ENCODE peak calls at places on chromosomes 3 and 15, in four cellular contexts. B is IMR-90, M is GM12878, O is K562. D is an unnamed sample.

GRCh38 chr3:129197341-129197740 is 13.6 kb upstream of the CNBP start:
- DNase-seq in B (no peak), M (no peak), O (no peak), D (no peak)

GRCh38 chr3:151971814-151972579 is 98.6 kb downstream of the SUCNR1 start:
- DNase-seq in B (peak), M (no peak), O (no peak), D (no peak)

GRCh38 chr3:133491481-133492059 is 81.9 kb upstream of the CDV3 start:
- DNase-seq in B (no peak), M (no peak), O (no peak), D (no peak)

GRCh38 chr3:10575601-10576160 is 70.3 kb upstream of the ATP2B2 start:
- DNase-seq in B (no peak), M (no peak), O (no peak), D (no peak)

GRCh38 chr3:46763178-46763577 is 45.5 kb upstream of the PRSS50 start:
- DNase-seq in B (no peak), M (no peak), O (no peak), D (no peak)

GRCh38 chr15:92394327-92395175 is 870 bp downstream of the ST8SIA2 start:
- DNase-seq in B (no peak), M (no peak), O (no peak), D (no peak)

GRCh38 chr3:170536712-170537111 is 49.2 kb downstream of the SLC7A14 start:
- DNase-seq in B (no peak), M (no peak), O (no peak), D (no peak)

GRCh38 chr3:13073042-13073906 is at the start of gene IQSEC1:
- DNase-seq in B (peak), M (no peak), O (peak), D (peak)

GRCh38 chr3:123296261-123296660 is 94.5 kb downstream of the SEC22A start:
- DNase-seq in B (no peak), M (no peak), O (no peak), D (no peak)

GRCh38 chr15:81002004-81002253 is 1.2 kb downstream of the TLNRD1 start:
- DNase-seq in B (no peak), M (no peak), O (no peak), D (peak)

GRCh38 chr15:44102675-44103254 is 92.3 kb downstream of the FRMD5 start:
- DNase-seq in B (peak), M (no peak), O (no peak), D (no peak)
- TF ChIP-seq CHD1 in B (no peak), M (no peak), O (no peak), D (no peak)

DNA sequence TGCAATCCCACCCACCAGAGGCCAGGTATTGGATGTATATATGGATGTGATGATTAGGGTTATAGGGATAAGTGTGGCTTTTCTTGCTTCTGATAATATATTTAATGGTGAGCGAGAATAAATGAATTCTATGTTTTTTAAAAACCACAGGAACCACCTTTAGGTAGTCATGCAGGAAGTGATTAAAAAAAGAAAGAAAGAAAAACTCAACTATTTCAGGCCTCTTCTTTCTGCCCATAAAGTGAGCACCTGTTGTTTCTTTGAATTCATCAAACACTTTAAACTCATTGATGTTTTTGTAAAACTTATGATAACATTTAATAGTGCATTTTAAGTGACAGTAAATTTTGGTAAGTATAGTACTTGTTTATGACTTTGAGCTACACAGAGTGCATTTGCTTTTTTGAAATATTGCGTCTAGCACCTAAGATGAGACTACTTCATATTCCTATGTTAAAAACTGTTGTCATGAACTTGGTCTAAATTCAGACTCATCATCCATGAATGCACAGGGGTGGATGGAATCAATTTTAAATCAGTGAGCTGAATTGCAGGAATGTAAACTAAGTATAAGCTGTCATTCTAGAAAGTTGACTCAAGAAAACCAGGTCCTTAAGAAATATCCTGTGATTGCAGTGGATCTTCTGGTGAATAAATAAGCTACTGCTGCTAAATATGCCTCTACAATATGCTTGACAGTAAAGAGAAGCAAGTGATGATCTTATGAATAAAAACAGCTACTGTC is 764.4 kb upstream of the NECTIN3 start:
- DNase-seq in B (peak), M (no peak), O (no peak), D (no peak)
- TF ChIP-seq CHD1 in B (no peak), M (no peak), O (no peak), D (no peak)

DNA sequence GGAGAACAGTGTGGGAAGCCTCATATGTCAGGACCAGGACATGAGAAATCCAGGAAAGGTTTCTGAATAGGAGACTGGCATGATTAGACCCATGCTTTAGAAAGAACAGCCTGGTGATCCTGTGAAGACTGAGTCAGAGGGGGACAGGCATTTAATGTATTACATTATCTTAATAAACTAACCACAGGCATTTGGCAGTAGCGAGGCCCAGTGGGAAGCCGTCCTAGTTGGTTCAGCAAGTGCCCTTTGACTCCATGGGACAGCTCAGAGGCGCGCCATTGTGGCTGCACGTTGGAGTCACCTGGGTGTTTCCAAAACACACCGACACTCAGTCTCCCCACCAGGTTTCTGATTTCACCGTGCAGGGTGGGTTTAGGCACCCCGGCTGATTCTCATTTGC is 90.5 kb upstream of the DGKG start:
- DNase-seq in B (peak), M (no peak), O (no peak), D (peak)
- TF ChIP-seq CHD1 in B (no peak), M (no peak), O (no peak), D (no peak)

DNA sequence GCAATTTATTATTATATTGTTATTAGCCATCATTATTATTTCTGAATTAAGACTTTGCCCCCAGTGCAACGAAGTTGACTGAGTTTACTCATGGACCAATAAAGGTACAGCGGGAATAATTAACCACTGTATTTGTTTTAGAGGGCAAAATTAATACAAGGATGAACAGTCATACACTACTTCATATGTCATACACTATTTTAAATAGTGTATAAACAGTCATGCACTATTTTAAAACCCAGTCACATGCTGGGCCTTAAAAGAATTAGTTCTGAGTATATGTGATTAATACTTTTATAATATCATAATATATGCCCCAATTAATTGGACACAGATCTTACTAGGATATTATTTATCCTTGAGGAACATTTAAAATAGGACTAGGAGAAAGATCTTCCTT is 125.3 kb upstream of the NANOGP8 start:
- DNase-seq in B (no peak), M (no peak), O (no peak), D (no peak)
- TF ChIP-seq CHD1 in B (no peak), M (no peak), O (no peak), D (no peak)

DNA sequence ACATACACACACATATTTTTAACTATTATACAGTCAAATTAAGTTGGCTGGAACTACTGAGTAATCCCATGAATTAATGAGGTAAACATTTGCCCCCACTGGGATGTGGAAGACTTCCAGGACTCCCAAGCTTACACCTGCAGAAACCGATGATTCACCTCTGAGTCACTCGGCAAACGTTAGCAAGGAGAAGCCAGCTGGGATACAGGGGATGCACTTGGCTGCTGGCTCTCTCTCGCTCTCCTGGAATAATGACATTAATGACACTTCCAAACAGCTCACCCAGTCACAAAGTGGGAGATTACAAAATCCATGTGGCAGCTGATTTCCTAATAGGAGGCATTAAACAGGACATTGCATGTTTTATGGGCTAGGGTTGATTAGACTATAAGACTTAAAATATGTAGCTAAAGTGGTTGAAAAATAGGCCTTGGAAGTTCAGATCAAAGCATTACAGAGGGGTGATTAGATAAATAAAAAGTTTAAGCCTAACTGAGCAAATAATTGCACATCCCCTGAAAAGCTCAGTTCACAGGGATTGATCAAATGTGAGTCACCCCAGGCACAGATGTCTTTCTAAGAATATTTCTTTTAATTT is 500.9 kb downstream of the SOX2 start:
- DNase-seq in B (peak), M (no peak), O (no peak), D (no peak)
- TF ChIP-seq CHD1 in B (no peak), M (no peak), O (no peak), D (no peak)

D was measured in H1.